ENCODE peak calls at places on chromosomes 7 and 10, in seven cellular contexts. D is adrenal gland; W is choroid plexus epithelial cell; P is A549; S is thoracic aorta; C is CD4-positive, alpha-beta T cell; X is glutamatergic neuron. M is an unnamed sample.

GRCh38 chr10:13087986-13088618 is 11.9 kb upstream of the OPTN start:
- DNase-seq in P (peak; percentile 71), D (no peak), S (no peak), W (peak; percentile 91), C (no peak), X (no peak), M (no peak)

GRCh38 chr10:88117869-88118632 is 254.6 kb downstream of the PTEN start:
- DNase-seq in W (peak; percentile 34), C (no peak), X (no peak), P (peak; percentile 28), S (no peak), D (no peak), M (peak; percentile 21)

GRCh38 chr10:34092891-34093290 is 722.2 kb downstream of the PARD3 start:
- DNase-seq in D (no peak), C (no peak), X (no peak), P (no peak), S (no peak), W (peak; percentile 21), M (no peak)

GRCh38 chr7:135277161-135277560 is 43.5 kb downstream of the STRA8 start:
- DNase-seq in S (no peak), C (no peak), P (no peak), W (no peak), D (no peak), X (no peak), M (no peak)

GRCh38 chr7:74256446-74257408 is 2.5 kb upstream of the RFC2 start:
- DNase-seq in S (no peak), X (no peak), D (peak; percentile 60), P (no peak), C (no peak), W (peak; percentile 97), M (no peak)

GRCh38 chr10:13234172-13234571 is at the start of gene UCMA:
- DNase-seq in C (no peak), X (no peak), W (no peak), P (no peak), D (no peak), S (no peak), M (no peak)

GRCh38 chr10:99532687-99533495 is at the start of gene NKX2-3:
- DNase-seq in S (no peak), X (peak; percentile 83), P (peak; percentile 75), W (no peak), D (no peak), C (no peak), M (peak; percentile 92)

GRCh38 chr10:13528138-13528874 is 508 bp downstream of the BEND7 start:
- DNase-seq in C (no peak), W (no peak), P (no peak), D (peak; percentile 27), X (peak; percentile 59), S (no peak), M (peak; percentile 74)

GRCh38 chr7:4066206-4066605 is 615.9 kb upstream of the FOXK1 start:
- DNase-seq in C (no peak), S (no peak), W (no peak), X (no peak), P (no peak), D (no peak), M (no peak)

GRCh38 chr10:36236931-36237330 is 594.8 kb upstream of the FZD8 start:
- DNase-seq in C (no peak), W (no peak), P (no peak), X (no peak), D (no peak), S (no peak), M (no peak)

GRCh38 chr7:50610521-50611277 is 45.5 kb upstream of the DDC start:
- DNase-seq in W (peak; percentile 63), D (no peak), S (no peak), P (no peak), C (no peak), X (no peak), M (no peak)

GRCh38 chr7:128791121-128791967 is 424 bp upstream of the CCDC136 start:
- DNase-seq in W (peak; percentile 38), C (peak; percentile 82), D (peak; percentile 68), X (peak; percentile 85), S (no peak), P (peak; percentile 41), M (peak; percentile 92)

GRCh38 chr10:74518076-74518475 is 308.3 kb upstream of the KAT6B start:
- DNase-seq in P (no peak), S (no peak), D (no peak), C (no peak), W (no peak), X (no peak), M (no peak)

GRCh38 chr7:53218730-53219504 is 183.5 kb downstream of the POM121L12 start:
- DNase-seq in D (no peak), S (no peak), C (no peak), W (no peak), P (no peak), X (peak; percentile 64), M (peak; percentile 78)

GRCh38 chr10:60185426-60185825 is 204.2 kb downstream of the ANK3 start:
- DNase-seq in S (no peak), C (no peak), X (no peak), W (no peak), D (no peak), P (no peak), M (no peak)

GRCh38 chr7:95396136-95397032 is at the start of gene PON3:
- DNase-seq in P (peak; percentile 91), D (no peak), W (no peak), S (no peak), X (no peak), C (no peak), M (no peak)
- TF ChIP-seq CTCF in P (peak; percentile 83), D (no peak), W (peak; percentile 37), S (no peak), X (no peak), C (no peak), M (no peak)

DNA sequence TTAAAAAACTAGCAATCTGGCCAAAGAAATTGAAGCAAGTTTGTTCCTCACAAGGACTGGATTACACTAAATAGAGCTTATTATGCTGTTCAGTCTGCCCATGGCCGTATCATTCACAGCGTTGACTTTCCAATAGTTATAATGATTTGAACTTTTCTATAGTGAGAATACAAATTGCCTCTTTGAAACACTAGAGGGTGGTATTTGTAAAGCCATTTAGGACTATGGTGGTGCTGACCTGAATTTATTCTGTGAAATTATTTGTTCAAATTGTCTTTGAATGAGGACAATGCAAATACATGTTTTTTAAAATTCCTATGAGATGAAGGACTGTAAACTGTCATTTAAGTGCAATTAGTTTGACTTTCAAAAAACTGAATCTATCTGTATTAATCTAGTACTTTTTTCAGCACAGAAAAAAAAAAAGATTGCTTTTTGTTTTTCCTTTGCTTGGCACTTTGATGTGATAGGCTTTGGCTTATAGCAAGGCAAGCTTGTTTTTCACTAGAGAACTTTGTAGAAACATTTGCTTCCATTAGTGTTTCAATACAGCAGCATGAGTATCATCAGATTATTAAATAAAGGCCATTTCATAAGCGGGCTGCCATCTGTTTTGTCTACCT is 122.6 kb upstream of the TMEM229A start:
- DNase-seq in W (peak; percentile 61), P (peak; percentile 29), X (no peak), S (no peak), C (no peak), D (no peak), M (peak; percentile 36)
- TF ChIP-seq CTCF in W (peak; percentile 64), P (peak; percentile 44), X (peak; percentile 69), S (no peak), C (no peak), D (peak; percentile 41), M (peak; percentile 74)

GRCh38 chr10:102715880-102716279 is 1.4 kb downstream of the SFXN2 start:
- DNase-seq in W (no peak), X (no peak), C (no peak), D (no peak), P (no peak), S (no peak), M (no peak)

GRCh38 chr10:102713483-102713813 is 749 bp downstream of the ARL3 start:
- DNase-seq in P (no peak), S (no peak), D (no peak), W (no peak), C (no peak), X (no peak), M (no peak)

GRCh38 chr10:102712843-102713242 is 1.4 kb downstream of the ARL3 start:
- DNase-seq in X (no peak), C (no peak), W (no peak), P (no peak), S (no peak), D (no peak), M (no peak)

GRCh38 chr10:102713814-102714620 is at the start of gene ARL3:
- DNase-seq in X (peak; percentile 97), D (peak; percentile 97), C (peak; percentile 93), P (peak; percentile 97), S (peak; percentile 84), W (peak; percentile 99), M (peak; percentile 100)

DNA sequence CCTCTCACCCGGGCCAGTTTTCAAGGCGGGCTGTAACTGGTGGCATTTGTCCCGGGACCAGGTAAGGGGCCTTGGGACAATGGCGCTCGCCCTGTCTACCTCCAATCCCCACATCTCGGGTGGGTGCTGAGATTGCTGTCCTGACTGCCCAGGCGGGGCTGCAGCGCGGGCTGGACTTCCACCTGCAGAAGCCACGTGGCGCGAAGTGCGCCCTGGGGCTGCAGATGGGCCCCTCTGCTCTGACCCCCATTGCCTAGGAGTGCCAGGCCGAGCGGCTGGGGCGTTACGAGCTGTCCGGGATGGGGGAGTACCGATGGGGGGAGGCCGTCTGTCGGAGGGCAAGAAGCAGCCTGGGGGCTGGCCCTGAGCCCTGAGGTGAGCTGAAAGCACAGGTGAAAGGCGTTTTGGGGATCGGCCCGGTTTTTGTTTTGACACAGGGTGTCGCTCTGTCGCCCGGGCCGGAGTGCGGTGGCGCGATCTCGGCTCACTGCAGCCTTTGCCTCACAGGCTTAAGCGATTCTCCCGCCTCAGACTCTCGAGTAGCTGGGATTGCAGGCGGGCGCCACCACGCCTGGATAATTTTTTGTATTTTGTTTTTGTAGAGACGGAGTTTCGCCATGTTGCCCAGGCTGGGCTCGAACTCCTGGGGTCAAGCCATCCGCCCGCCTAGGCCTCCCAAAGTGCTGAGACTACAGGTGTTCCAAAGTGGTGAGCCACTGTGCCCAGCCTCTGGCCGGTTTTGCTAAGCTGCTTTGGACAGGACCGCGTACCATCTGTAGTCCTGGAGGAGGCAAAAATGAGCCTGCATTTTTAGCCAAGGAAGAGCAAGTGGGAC is at the start of gene SFXN2:
- DNase-seq in X (peak; percentile 30), D (peak; percentile 49), P (no peak), C (peak; percentile 61), S (no peak), W (no peak), M (peak; percentile 76)
- TF ChIP-seq CTCF in X (no peak), D (no peak), P (no peak), C (no peak), S (no peak), W (no peak), M (no peak)

GRCh38 chr7:29318853-29319718 is 124.5 kb downstream of the CHN2 start:
- DNase-seq in P (no peak), X (no peak), C (no peak), D (no peak), S (no peak), W (no peak), M (no peak)

GRCh38 chr7:29320577-29320976 is 126.0 kb downstream of the CHN2 start:
- DNase-seq in W (no peak), C (no peak), X (no peak), D (no peak), P (no peak), S (no peak), M (no peak)

GRCh38 chr7:29315302-29316270 is 121.0 kb downstream of the CHN2 start:
- DNase-seq in C (no peak), X (no peak), W (no peak), S (no peak), P (no peak), D (no peak), M (no peak)

GRCh38 chr7:29322023-29322712 is 127.6 kb downstream of the CHN2 start:
- DNase-seq in P (no peak), X (no peak), C (no peak), S (no peak), W (no peak), D (no peak), M (no peak)

GRCh38 chr7:29319719-29320521 is 125.3 kb downstream of the CHN2 start:
- DNase-seq in S (no peak), D (no peak), C (no peak), P (no peak), X (peak; percentile 33), W (no peak), M (no peak)
- TF ChIP-seq CTCF in S (no peak), D (no peak), C (no peak), P (no peak), X (peak; percentile 23), W (no peak), M (no peak)